ENCODE peak calls at places on chromosomes 5 and 9, in nine cellular contexts. O is adrenal gland, G is HCT116, U is H9, H is aorta, X is astrocyte, J is breast epithelium, B is HepG2, M is mucosa of descending colon. C is an unnamed sample.

GRCh38 chr5:172931001-172931536 is 28.2 kb upstream of the RPL26L1 start:
- DNase-seq in O (no peak), G (no peak), U (no peak), H (peak; percentile 91), X (peak; percentile 98), J (no peak), B (no peak), M (no peak), C (no peak)

GRCh38 chr9:75615284-75615683 is 275.2 kb upstream of the PCSK5 start:
- DNase-seq in O (no peak), G (no peak), U (no peak), H (no peak), X (no peak), J (no peak), B (no peak), M (no peak), C (no peak)

GRCh38 chr5:95261369-95262175 is 23.3 kb downstream of the MCTP1 start:
- DNase-seq in O (no peak), G (no peak), U (no peak), H (no peak), X (no peak), J (no peak), B (peak; percentile 37), M (no peak), C (no peak)

GRCh38 chr5:134490255-134490924 is 35.1 kb upstream of the JADE2 start:
- DNase-seq in O (no peak), G (no peak), U (no peak), H (peak; percentile 23), X (no peak), J (no peak), B (no peak), M (no peak), C (no peak)

GRCh38 chr9:107489687-107490605 is at the start of gene KLF4:
- DNase-seq in O (peak; percentile 92), G (peak; percentile 86), U (peak; percentile 92), H (peak; percentile 97), X (peak; percentile 78), J (peak; percentile 89), B (peak; percentile 62), M (peak; percentile 92), C (no peak)

GRCh38 chr5:126801992-126802294 is 25.0 kb downstream of the LMNB1 start:
- DNase-seq in O (no peak), G (no peak), U (no peak), H (no peak), X (no peak), J (no peak), B (peak; percentile 20), M (no peak), C (no peak)

GRCh38 chr5:111394580-111394979 is 117.8 kb downstream of the STARD4 start:
- DNase-seq in O (no peak), G (no peak), U (no peak), H (no peak), X (peak; percentile 65), J (no peak), B (no peak), M (no peak), C (no peak)

GRCh38 chr9:75087279-75087823 is 604 bp downstream of the NMRK1 start:
- DNase-seq in O (no peak), G (no peak), U (no peak), H (no peak), X (peak; percentile 46), J (peak; percentile 49), B (peak; percentile 21), M (no peak), C (no peak)

GRCh38 chr5:135230326-135230925 is 168.6 kb downstream of the MACROH2A1 start:
- DNase-seq in O (peak; percentile 41), G (no peak), U (no peak), H (peak; percentile 92), X (peak; percentile 75), J (no peak), B (peak; percentile 29), M (peak; percentile 66), C (no peak)

GRCh38 chr5:124252751-124253146 is 493.7 kb downstream of the ZNF608 start:
- DNase-seq in O (no peak), G (no peak), U (no peak), H (no peak), X (no peak), J (no peak), B (no peak), M (no peak), C (no peak)

GRCh38 chr5:163437011-163437308 is 435 bp upstream of the CCNG1 start:
- DNase-seq in O (no peak), G (no peak), U (no peak), H (no peak), X (no peak), J (no peak), B (no peak), M (no peak), C (no peak)

GRCh38 chr9:135000647-135001245 is 83.0 kb upstream of the FCN1 start:
- DNase-seq in O (no peak), G (peak; percentile 19), U (no peak), H (no peak), X (no peak), J (no peak), B (no peak), M (no peak), C (no peak)
- H3K9me3 ChIP-seq in O (no peaks in the 10 kb centered on the region), G (peaks cover 24% of the 10 kb centered on the region), U (peaks cover 37% of the 10 kb centered on the region), H (peaks cover 4% of the 10 kb centered on the region), X (peaks cover 14% of the 10 kb centered on the region), J (peaks cover 26% of the 10 kb centered on the region), B (peaks cover 43% of the 10 kb centered on the region), M (peaks cover 20% of the 10 kb centered on the region), C (no peaks in the 10 kb centered on the region)

DNA sequence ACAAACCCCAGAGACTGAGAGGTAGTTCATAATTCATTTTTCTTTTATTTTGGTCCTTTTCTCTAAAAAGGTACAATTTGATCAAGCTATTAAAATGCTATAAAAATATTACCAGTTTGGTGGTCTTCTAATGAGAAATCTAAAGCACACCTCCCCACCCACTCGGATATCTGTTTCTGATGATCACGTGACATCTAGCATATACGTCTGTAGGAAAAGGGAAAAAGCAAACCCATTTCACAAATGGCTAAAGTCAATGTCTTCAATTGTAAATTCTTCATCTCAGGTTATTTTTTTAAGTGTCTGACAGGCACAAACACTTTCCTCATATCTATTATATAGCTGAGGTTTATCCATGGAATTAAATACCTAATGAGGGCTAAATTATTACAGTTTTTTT is 18.9 kb downstream of the ZNF354A start:
- DNase-seq in O (no peak), G (no peak), U (no peak), H (no peak), X (no peak), J (no peak), B (no peak), M (no peak), C (no peak)
- H3K9me3 ChIP-seq in O (peaks cover 14% of the 10 kb centered on the region), G (peaks cover 43% of the 10 kb centered on the region), U (peaks cover 63% of the 10 kb centered on the region), H (peaks cover 20% of the 10 kb centered on the region), X (peaks cover 58% of the 10 kb centered on the region), J (peaks cover 99% of the 10 kb centered on the region), B (peaks cover 84% of the 10 kb centered on the region), M (peaks cover 99% of the 10 kb centered on the region), C (peaks cover 77% of the 10 kb centered on the region)

GRCh38 chr9:131468031-131468430 is 34.7 kb upstream of the POMT1 start:
- DNase-seq in O (no peak), G (no peak), U (no peak), H (no peak), X (no peak), J (no peak), B (no peak), M (no peak), C (no peak)

GRCh38 chr9:131467214-131467935 is 35.3 kb upstream of the POMT1 start:
- DNase-seq in O (no peak), G (no peak), U (no peak), H (peak; percentile 61), X (no peak), J (no peak), B (no peak), M (no peak), C (no peak)

GRCh38 chr9:131469369-131469768 is 33.3 kb upstream of the POMT1 start:
- DNase-seq in O (peak; percentile 58), G (no peak), U (no peak), H (no peak), X (no peak), J (no peak), B (no peak), M (no peak), C (no peak)

GRCh38 chr9:131461166-131461565 is 41.6 kb upstream of the POMT1 start:
- DNase-seq in O (no peak), G (no peak), U (no peak), H (no peak), X (no peak), J (no peak), B (no peak), M (no peak), C (no peak)

DNA sequence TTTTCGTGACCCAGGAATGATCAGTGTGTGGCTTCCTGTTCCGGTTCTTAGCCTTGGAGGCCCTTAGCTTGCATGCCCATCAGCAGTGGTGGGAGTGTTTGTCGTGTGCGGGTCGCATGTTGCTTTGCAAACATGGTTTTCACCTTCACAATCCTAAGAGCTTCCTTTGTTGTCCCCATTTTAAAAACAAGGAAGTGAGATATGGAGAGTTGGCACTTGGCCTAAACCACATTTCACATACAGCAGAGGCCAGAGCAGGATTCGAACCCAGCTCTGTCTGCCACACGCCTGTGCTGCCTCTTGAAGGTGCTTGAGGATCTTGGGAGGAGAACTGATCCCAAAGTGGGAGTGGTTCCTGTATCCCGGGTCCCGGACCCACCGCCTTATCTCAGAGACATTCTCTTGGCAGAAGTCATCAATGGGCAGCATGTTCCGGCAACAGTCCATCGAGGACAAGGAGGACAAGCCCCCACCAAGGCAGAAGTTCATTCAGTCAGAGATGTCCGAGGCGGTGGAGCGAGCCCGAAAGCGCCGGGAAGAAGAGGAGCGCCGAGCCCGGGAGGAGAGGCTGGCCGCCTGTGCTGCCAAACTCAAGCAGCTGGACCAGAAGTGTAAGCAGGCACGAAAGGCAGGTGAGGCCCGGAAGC is 38.2 kb upstream of the POMT1 start:
- DNase-seq in O (no peak), G (no peak), U (no peak), H (no peak), X (no peak), J (no peak), B (no peak), M (no peak), C (no peak)
- H3K9me3 ChIP-seq in O (no peaks in the 10 kb centered on the region), G (no peaks in the 10 kb centered on the region), U (no peaks in the 10 kb centered on the region), H (no peaks in the 10 kb centered on the region), X (no peaks in the 10 kb centered on the region), J (no peaks in the 10 kb centered on the region), B (no peaks in the 10 kb centered on the region), M (no peaks in the 10 kb centered on the region), C (no peaks in the 10 kb centered on the region)

GRCh38 chr5:115776989-115777388 is 39.5 kb downstream of the CDO1 start:
- DNase-seq in O (no peak), G (no peak), U (no peak), H (no peak), X (no peak), J (no peak), B (no peak), M (no peak), C (no peak)

GRCh38 chr5:115774684-115775083 is 41.8 kb downstream of the CDO1 start:
- DNase-seq in O (no peak), G (no peak), U (no peak), H (no peak), X (no peak), J (no peak), B (no peak), M (no peak), C (no peak)

GRCh38 chr5:115775999-115776398 is 40.5 kb downstream of the CDO1 start:
- DNase-seq in O (no peak), G (no peak), U (no peak), H (no peak), X (no peak), J (no peak), B (no peak), M (no peak), C (no peak)

GRCh38 chr5:115773010-115773580 is 43.4 kb downstream of the CDO1 start:
- DNase-seq in O (no peak), G (no peak), U (peak; percentile 35), H (no peak), X (no peak), J (no peak), B (no peak), M (no peak), C (no peak)

GRCh38 chr5:115778417-115778816 is 38.0 kb downstream of the CDO1 start:
- DNase-seq in O (no peak), G (no peak), U (no peak), H (no peak), X (peak; percentile 21), J (no peak), B (no peak), M (no peak), C (no peak)
- H3K9me3 ChIP-seq in O (no peaks in the 10 kb centered on the region), G (no peaks in the 10 kb centered on the region), U (no peaks in the 10 kb centered on the region), H (no peaks in the 10 kb centered on the region), X (no peaks in the 10 kb centered on the region), J (no peaks in the 10 kb centered on the region), B (no peaks in the 10 kb centered on the region), M (no peaks in the 10 kb centered on the region), C (no peaks in the 10 kb centered on the region)

C was measured in vagina.